ENCODE peak calls at places on chromosomes 1 and 21, in eight cellular contexts. D, O, F, P, H, B, S and T are unnamed samples.

GRCh38 chr1:27603320-27603961 is 503 bp downstream of the AHDC1 start:
- DNase-seq in D (no peak), O (peak; percentile 72), P (no peak), H (peak; percentile 42), B (peak; percentile 65), F (no peak), S (no peak), T (no peak)

GRCh38 chr1:69290266-69290665 is 277.5 kb upstream of the LRRC7 start:
- DNase-seq in S (no peak), D (no peak), F (no peak), H (no peak), P (peak; percentile 40), O (no peak), B (no peak), T (no peak)

GRCh38 chr1:165114022-165114888 is 242.3 kb downstream of the LMX1A start:
- DNase-seq in P (peak; percentile 52), H (no peak), D (peak; percentile 29), O (no peak), F (no peak), B (peak; percentile 24), S (peak; percentile 69), T (no peak)

GRCh38 chr1:63914241-63914640 is 140.4 kb downstream of the ROR1 start:
- DNase-seq in B (no peak), P (no peak), F (no peak), H (no peak), S (no peak), D (no peak), O (no peak), T (no peak)

GRCh38 chr21:30434033-30434631 is 4.1 kb downstream of the KRTAP13-4 start:
- DNase-seq in H (peak; percentile 16), D (no peak), P (peak; percentile 20), O (no peak), B (peak; percentile 28), S (no peak), F (no peak), T (no peak)

GRCh38 chr1:147849097-147849873 is 53.3 kb upstream of the GJA8 start:
- DNase-seq in F (no peak), S (no peak), D (peak; percentile 12), H (no peak), B (no peak), P (peak; percentile 59), O (no peak), T (no peak)

GRCh38 chr1:24805534-24806301 is 60.5 kb downstream of the CLIC4 start:
- DNase-seq in H (no peak), S (no peak), D (peak; percentile 76), F (no peak), O (no peak), P (peak; percentile 73), B (no peak), T (no peak)

GRCh38 chr1:212760126-212760823 is 31.3 kb downstream of the NSL1 start:
- DNase-seq in H (peak; percentile 66), O (peak; percentile 79), F (no peak), B (no peak), S (no peak), D (no peak), P (no peak), T (peak; percentile 10)

GRCh38 chr1:51978099-51978498 is 12.4 kb downstream of the RAB3B start:
- DNase-seq in O (no peak), B (no peak), S (no peak), H (no peak), D (no peak), F (no peak), P (no peak), T (no peak)

GRCh38 chr1:209445576-209445975 is 137.9 kb upstream of the CAMK1G start:
- DNase-seq in H (no peak), O (no peak), F (no peak), S (no peak), D (no peak), B (no peak), P (no peak), T (no peak)

GRCh38 chr1:63366915-63367217 is 561 bp upstream of the ALG6 start:
- DNase-seq in B (no peak), P (no peak), H (no peak), S (no peak), F (no peak), D (no peak), O (no peak), T (no peak)

GRCh38 chr21:27802816-27803475 is 836.1 kb upstream of the ADAMTS5 start:
- DNase-seq in P (peak; percentile 40), F (no peak), O (no peak), D (peak; percentile 34), H (peak; percentile 18), S (no peak), B (no peak), T (no peak)

GRCh38 chr1:15323351-15323988 is 76.4 kb downstream of the FHAD1 start:
- DNase-seq in B (peak; percentile 44), S (peak; percentile 82), P (peak; percentile 74), O (peak; percentile 87), D (peak; percentile 62), H (peak; percentile 79), F (peak; percentile 62), T (peak; percentile 63)

GRCh38 chr1:113534875-113535274 is 144.6 kb downstream of the MAGI3 start:
- DNase-seq in S (no peak), F (no peak), B (no peak), O (no peak), D (no peak), H (no peak), P (no peak), T (no peak)

GRCh38 chr1:107529511-107530149 is 388.8 kb downstream of the NTNG1 start:
- DNase-seq in B (no peak), H (peak; percentile 17), O (no peak), F (no peak), P (peak; percentile 30), D (peak; percentile 19), S (no peak), T (no peak)

GRCh38 chr1:116741781-116742565 is 12.3 kb upstream of the CD2 start:
- DNase-seq in S (no peak), O (peak; percentile 28), H (no peak), D (no peak), F (no peak), P (no peak), B (no peak), T (no peak)

GRCh38 chr1:22525211-22525610 is 38.1 kb upstream of the EPHA8 start:
- DNase-seq in P (no peak), O (no peak), S (no peak), D (no peak), B (no peak), H (no peak), F (no peak), T (no peak)

GRCh38 chr21:39125752-39126485 is 57.3 kb downstream of the PSMG1 start:
- DNase-seq in F (no peak), B (peak; percentile 87), P (peak; percentile 52), D (peak; percentile 64), H (no peak), O (no peak), S (no peak), T (no peak)

GRCh38 chr1:2862441-2863148 is 61.1 kb upstream of the TTC34 start:
- DNase-seq in H (no peak), B (no peak), O (no peak), P (no peak), S (no peak), F (no peak), D (no peak), T (no peak)

GRCh38 chr1:208136459-208137143 is 107.6 kb downstream of the PLXNA2 start:
- DNase-seq in B (no peak), S (no peak), P (no peak), F (no peak), D (no peak), O (no peak), H (no peak), T (no peak)

GRCh38 chr1:6045561-6045960 is at the start of gene KCNAB2:
- DNase-seq in F (no peak), S (no peak), D (no peak), H (no peak), P (no peak), O (no peak), B (no peak), T (no peak)

GRCh38 chr21:41446571-41446970 is 20.5 kb downstream of the MX1 start:
- DNase-seq in P (no peak), B (no peak), H (no peak), S (no peak), F (no peak), O (no peak), D (peak; percentile 32), T (no peak)

GRCh38 chr1:22578732-22579361 is 15.6 kb downstream of the EPHA8 start:
- DNase-seq in D (no peak), B (no peak), S (no peak), O (no peak), P (no peak), H (no peak), F (no peak), T (no peak)

GRCh38 chr1:180482425-180483275 is 19.7 kb downstream of the ACBD6 start:
- DNase-seq in P (peak; percentile 56), F (no peak), D (peak; percentile 56), H (no peak), O (no peak), B (peak; percentile 9), S (no peak), T (peak; percentile 11)

GRCh38 chr1:47682198-47682597 is 244.4 kb downstream of the FOXD2 start:
- DNase-seq in S (peak; percentile 28), P (no peak), B (no peak), H (no peak), D (no peak), O (peak; percentile 33), F (no peak), T (no peak)

GRCh38 chr1:236966636-236967035 is 37.6 kb downstream of the MT1HL1 start:
- DNase-seq in F (no peak), D (no peak), O (no peak), B (no peak), P (no peak), H (no peak), S (no peak), T (no peak)

GRCh38 chr21:45320261-45320990 is 32.7 kb upstream of the POFUT2 start:
- DNase-seq in H (no peak), O (no peak), P (no peak), S (no peak), F (no peak), D (no peak), B (no peak), T (no peak)

GRCh38 chr1:65480684-65481405 is 60.4 kb downstream of the LEPR start:
- DNase-seq in O (no peak), D (no peak), S (no peak), H (no peak), P (no peak), F (no peak), B (no peak), T (no peak)

GRCh38 chr1:224587051-224587450 is 29.1 kb upstream of the CNIH3 start:
- DNase-seq in D (no peak), S (no peak), F (no peak), H (no peak), O (no peak), B (no peak), P (no peak), T (no peak)

GRCh38 chr1:205800470-205800869 is 12.5 kb downstream of the SLC41A1 start:
- DNase-seq in H (no peak), P (no peak), F (no peak), B (no peak), D (no peak), O (no peak), S (no peak), T (no peak)

GRCh38 chr1:29416267-29416666 is 179.9 kb downstream of the PTPRU start:
- DNase-seq in B (no peak), D (no peak), F (no peak), S (no peak), H (no peak), O (no peak), P (no peak), T (no peak)

GRCh38 chr1:223820515-223820858 is 25.3 kb downstream of the TP53BP2 start:
- DNase-seq in P (no peak), O (no peak), H (no peak), D (no peak), S (no peak), B (no peak), F (no peak), T (no peak)

GRCh38 chr1:102595106-102595505 is 513.2 kb downstream of the COL11A1 start:
- DNase-seq in H (no peak), O (no peak), F (no peak), P (peak; percentile 1), D (no peak), S (no peak), B (no peak), T (no peak)

GRCh38 chr1:41662656-41663437 is 178.4 kb upstream of the EDN2 start:
- DNase-seq in O (peak; percentile 87), F (no peak), D (peak; percentile 83), P (peak; percentile 46), H (no peak), B (no peak), S (peak; percentile 60), T (no peak)